ENCODE peak calls at places on chromosomes 3 and 15, in five cellular contexts. P, V, R, S and I are unnamed samples.

GRCh38 chr3:50179710-50180109 is 11.7 kb upstream of the GNAT1 start:
- DNase-seq in P (no peak), V (no peak), R (no peak), S (no peak), I (no peak)

GRCh38 chr3:197362086-197362485 is 63.7 kb upstream of the DLG1 start:
- DNase-seq in P (no peak), V (no peak), R (no peak), S (no peak), I (no peak)

GRCh38 chr3:64801856-64802255 is 114.1 kb upstream of the ADAMTS9 start:
- DNase-seq in P (no peak), V (no peak), R (no peak), S (no peak), I (no peak)

GRCh38 chr15:65653341-65653740 is 31.6 kb downstream of the SLC24A1 start:
- DNase-seq in P (no peak), V (no peak), R (no peak), S (no peak), I (no peak)

GRCh38 chr3:144915202-144915601 is 943.6 kb downstream of the DIPK2A start:
- DNase-seq in P (no peak), V (no peak), R (no peak), S (no peak), I (no peak)

GRCh38 chr15:31387483-31388118 is 61.0 kb downstream of the KLF13 start:
- DNase-seq in P (no peak), V (peak), R (no peak), S (no peak), I (no peak)

GRCh38 chr15:69290346-69291164 is 8.2 kb upstream of the PAQR5 start:
- DNase-seq in P (no peak), V (no peak), R (no peak), S (no peak), I (no peak)

GRCh38 chr3:25604107-25604805 is 60.5 kb downstream of the TOP2B start:
- DNase-seq in P (no peak), V (no peak), R (no peak), S (no peak), I (no peak)

GRCh38 chr15:84955089-84955848 is 26.4 kb upstream of the PDE8A start:
- DNase-seq in P (peak), V (no peak), R (peak), S (peak), I (no peak)

GRCh38 chr15:27089233-27089586 is 118.2 kb downstream of the GABRG3 start:
- DNase-seq in P (no peak), V (no peak), R (no peak), S (no peak), I (no peak)

GRCh38 chr3:123841476-123842238 is 42.5 kb downstream of the MYLK start:
- DNase-seq in P (no peak), V (no peak), R (no peak), S (no peak), I (no peak)

GRCh38 chr15:52620496-52620895 is 51.7 kb upstream of the ARPP19 start:
- DNase-seq in P (no peak), V (no peak), R (no peak), S (no peak), I (no peak)

GRCh38 chr3:88189361-88189810 is 39.6 kb downstream of the C3orf38 start:
- DNase-seq in P (no peak), V (no peak), R (no peak), S (no peak), I (no peak)

GRCh38 chr15:84761534-84762190 is 13.3 kb downstream of the ZNF592 start:
- DNase-seq in P (no peak), V (no peak), R (no peak), S (no peak), I (no peak)

GRCh38 chr15:96183020-96183926 is 147.2 kb upstream of the NR2F2 start:
- DNase-seq in P (no peak), V (no peak), R (no peak), S (no peak), I (no peak)

GRCh38 chr15:93520206-93520605 is 431.2 kb upstream of the RGMA start:
- DNase-seq in P (no peak), V (no peak), R (no peak), S (peak), I (no peak)

GRCh38 chr3:44914936-44915335 is 40.5 kb downstream of the TGM4 start:
- DNase-seq in P (no peak), V (no peak), R (no peak), S (no peak), I (no peak)

GRCh38 chr3:112640333-112640863 is 545 bp downstream of the CCDC80 start:
- DNase-seq in P (no peak), V (no peak), R (no peak), S (no peak), I (no peak)

GRCh38 chr15:75145027-75145841 is 56.4 kb upstream of the C15orf39 start:
- DNase-seq in P (no peak), V (peak), R (no peak), S (no peak), I (no peak)

GRCh38 chr3:171187706-171188290 is 161.3 kb upstream of the SLC2A2 start:
- DNase-seq in P (peak), V (peak), R (peak), S (no peak), I (no peak)

GRCh38 chr3:136070953-136071949 is 105.7 kb downstream of the PPP2R3A start:
- DNase-seq in P (no peak), V (no peak), R (no peak), S (no peak), I (no peak)

GRCh38 chr3:138124188-138124587 is 8.0 kb downstream of the A4GNT start:
- DNase-seq in P (no peak), V (no peak), R (no peak), S (no peak), I (no peak)

GRCh38 chr3:23864954-23865353 is 51.8 kb downstream of the NKIRAS1 start:
- DNase-seq in P (no peak), V (no peak), R (no peak), S (no peak), I (no peak)

GRCh38 chr3:184553385-184553784 is 8.2 kb upstream of the EPHB3 start:
- DNase-seq in P (no peak), V (no peak), R (no peak), S (no peak), I (no peak)

GRCh38 chr3:101223016-101223415 is 97.4 kb downstream of the IMPG2 start:
- DNase-seq in P (no peak), V (no peak), R (no peak), S (no peak), I (no peak)

DNA sequence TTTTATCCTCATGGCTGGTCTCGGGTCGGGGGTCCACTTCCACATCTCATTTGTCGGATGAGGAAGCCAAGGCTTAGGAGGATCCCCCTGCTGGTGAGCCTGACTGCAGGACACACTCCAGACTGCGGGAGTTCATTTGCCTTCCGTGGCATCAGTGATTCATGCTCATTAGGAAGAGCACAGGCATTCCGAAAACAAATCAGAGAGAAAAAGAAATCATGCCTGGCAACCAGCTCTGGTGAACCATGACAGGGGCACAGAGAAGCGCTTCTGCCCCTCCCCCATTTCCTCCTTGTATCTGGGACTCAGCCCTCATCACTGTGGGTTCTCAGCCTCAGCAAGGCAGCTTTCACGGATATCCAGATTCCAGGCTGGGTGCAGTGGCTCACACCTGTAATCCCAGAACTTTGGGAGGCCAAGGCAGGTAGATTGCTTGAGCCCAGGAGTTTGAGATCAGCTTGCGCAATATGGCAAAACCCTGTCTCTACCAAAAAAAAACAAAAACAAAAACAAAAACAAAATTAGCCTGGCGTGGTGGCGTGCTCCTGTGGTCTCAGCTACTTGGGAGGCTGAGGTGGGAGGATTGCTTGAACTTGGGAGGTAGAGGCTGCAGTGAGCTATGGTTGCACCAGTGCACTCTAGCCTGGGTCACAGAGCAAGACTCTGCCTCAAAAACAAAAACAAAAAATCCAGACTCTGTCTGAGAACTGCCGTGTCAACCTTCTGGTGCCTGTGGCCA is 28.4 kb downstream of the IRAK2 start:
- DNase-seq in P (no peak), V (peak), R (peak), S (peak), I (peak)
- TF ChIP-seq CTCF in P (peak), V (no peak), R (no peak), S (peak), I (no peak)

GRCh38 chr15:33766329-33766728 is 202.0 kb upstream of the CHRM5 start:
- DNase-seq in P (no peak), V (no peak), R (no peak), S (no peak), I (no peak)
- TF ChIP-seq CTCF in P (no peak), V (no peak), R (no peak), S (no peak), I (no peak)

DNA sequence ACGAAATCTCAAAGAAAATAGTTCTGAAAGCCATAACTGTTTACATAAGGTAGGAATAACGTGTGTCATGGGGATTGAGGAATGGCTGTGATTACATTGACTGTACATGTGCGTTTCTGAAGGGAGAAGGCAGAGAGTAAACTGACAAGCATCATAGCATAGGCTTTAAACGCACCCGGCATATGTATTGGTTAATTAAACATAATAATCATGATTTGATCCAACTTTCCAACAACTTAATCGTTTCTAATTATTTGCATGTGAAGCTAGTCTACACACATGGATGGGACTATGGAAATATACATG is 3.3 kb downstream of the TMEM108 start:
- DNase-seq in P (no peak), V (no peak), R (no peak), S (no peak), I (no peak)
- TF ChIP-seq CTCF in P (no peak), V (no peak), R (no peak), S (no peak), I (no peak)

GRCh38 chr3:196214783-196215441 is 1.4 kb upstream of the SLC51A start:
- DNase-seq in P (no peak), V (no peak), R (no peak), S (no peak), I (no peak)

GRCh38 chr3:196217307-196218154 is 1.2 kb downstream of the SLC51A start:
- DNase-seq in P (no peak), V (no peak), R (no peak), S (no peak), I (no peak)

GRCh38 chr3:196215493-196215892 is 841 bp upstream of the SLC51A start:
- DNase-seq in P (no peak), V (no peak), R (no peak), S (no peak), I (no peak)

GRCh38 chr3:196216681-196217211 is 412 bp downstream of the SLC51A start:
- DNase-seq in P (no peak), V (no peak), R (no peak), S (no peak), I (no peak)

GRCh38 chr3:196216081-196216564 is at the start of gene SLC51A:
- DNase-seq in P (no peak), V (no peak), R (no peak), S (peak), I (no peak)
- TF ChIP-seq CTCF in P (no peak), V (no peak), R (no peak), S (no peak), I (no peak)

DNA sequence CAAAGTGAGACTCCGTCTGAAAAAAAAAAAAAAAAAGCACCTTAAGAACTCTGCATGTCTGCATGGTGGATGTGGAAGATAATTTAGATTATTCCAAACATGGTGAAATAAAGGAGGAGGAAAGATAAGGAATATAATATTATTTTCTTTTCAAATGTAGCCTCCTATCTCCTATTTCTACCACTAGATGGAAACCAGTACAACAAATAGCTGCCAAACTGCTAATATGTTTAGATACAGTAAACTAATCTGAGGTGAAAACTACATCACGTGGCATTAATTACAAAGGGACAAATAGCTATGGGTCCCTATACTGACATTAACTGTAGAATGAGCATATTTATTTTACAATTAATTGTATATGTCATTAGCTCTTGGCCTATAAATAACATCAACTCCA is 197.8 kb downstream of the TBC1D5 start:
- DNase-seq in P (no peak), V (no peak), R (no peak), S (no peak), I (no peak)
- TF ChIP-seq CTCF in P (no peak), V (peak), R (peak), S (peak), I (no peak)